ENCODE peak calls at places on chromosomes 12 and 14, in seven cellular contexts. One of them, this sample, is unnamed. For H3K4me1, the result is how much of the 10 kb centered on the place peaks cover.

GRCh38 chr12:121514184-121514742 is 66.6 kb downstream of the KDM2B start:
- DNase-seq in right atrium auricular region: no peak
- DNase-seq in cardiac muscle cell: no peak
- DNase-seq in esophagus squamous epithelium: no peak
- DNase-seq in heart left ventricle: no peak
- DNase-seq in uterus: no peak
- DNase-seq in thyroid gland: no peak
- DNase-seq in this sample: no peak

GRCh38 chr12:51341259-51342007 is 5.0 kb downstream of the CELA1 start:
- DNase-seq in uterus: peak
- DNase-seq in thyroid gland: peak
- DNase-seq in right atrium auricular region: peak
- DNase-seq in esophagus squamous epithelium: no peak
- DNase-seq in heart left ventricle: peak
- DNase-seq in cardiac muscle cell: peak
- DNase-seq in this sample: peak

GRCh38 chr14:61891810-61892209 is 129.6 kb downstream of the SNAPC1 start:
- DNase-seq in uterus: no peak
- DNase-seq in right atrium auricular region: no peak
- DNase-seq in heart left ventricle: no peak
- DNase-seq in thyroid gland: no peak
- DNase-seq in esophagus squamous epithelium: no peak
- DNase-seq in cardiac muscle cell: no peak
- DNase-seq in this sample: no peak

GRCh38 chr14:63504628-63505027 is 38.5 kb downstream of the PPP2R5E start:
- DNase-seq in right atrium auricular region: no peak
- DNase-seq in heart left ventricle: no peak
- DNase-seq in thyroid gland: no peak
- DNase-seq in esophagus squamous epithelium: no peak
- DNase-seq in cardiac muscle cell: no peak
- DNase-seq in uterus: no peak
- DNase-seq in this sample: no peak

GRCh38 chr12:124869011-124869665 is 5.5 kb upstream of the SCARB1 start:
- DNase-seq in heart left ventricle: no peak
- DNase-seq in right atrium auricular region: no peak
- DNase-seq in esophagus squamous epithelium: no peak
- DNase-seq in uterus: no peak
- DNase-seq in thyroid gland: no peak
- DNase-seq in cardiac muscle cell: no peak
- DNase-seq in this sample: no peak

GRCh38 chr12:106580671-106581508 is 1.9 kb upstream of the RFX4 start:
- DNase-seq in thyroid gland: no peak
- DNase-seq in cardiac muscle cell: no peak
- DNase-seq in heart left ventricle: no peak
- DNase-seq in right atrium auricular region: no peak
- DNase-seq in esophagus squamous epithelium: no peak
- DNase-seq in uterus: no peak
- DNase-seq in this sample: no peak

GRCh38 chr14:100474176-100474575 is 113.0 kb downstream of the BEGAIN start:
- DNase-seq in uterus: no peak
- DNase-seq in esophagus squamous epithelium: no peak
- DNase-seq in thyroid gland: no peak
- DNase-seq in right atrium auricular region: no peak
- DNase-seq in heart left ventricle: no peak
- DNase-seq in cardiac muscle cell: no peak
- DNase-seq in this sample: no peak

GRCh38 chr12:53061404-53062010 is 11.6 kb downstream of the TNS2 start:
- DNase-seq in heart left ventricle: no peak
- DNase-seq in thyroid gland: peak
- DNase-seq in esophagus squamous epithelium: no peak
- DNase-seq in right atrium auricular region: no peak
- DNase-seq in uterus: peak
- DNase-seq in cardiac muscle cell: no peak
- DNase-seq in this sample: peak

GRCh38 chr14:96821501-96821900 is 24.3 kb downstream of the VRK1 start:
- DNase-seq in esophagus squamous epithelium: no peak
- DNase-seq in right atrium auricular region: no peak
- DNase-seq in uterus: no peak
- DNase-seq in thyroid gland: no peak
- DNase-seq in heart left ventricle: no peak
- DNase-seq in cardiac muscle cell: no peak
- DNase-seq in this sample: no peak

GRCh38 chr12:64255249-64255648 is 33.2 kb upstream of the KICS2 start:
- DNase-seq in right atrium auricular region: no peak
- DNase-seq in cardiac muscle cell: no peak
- DNase-seq in heart left ventricle: no peak
- DNase-seq in esophagus squamous epithelium: no peak
- DNase-seq in uterus: no peak
- DNase-seq in thyroid gland: no peak
- DNase-seq in this sample: no peak

GRCh38 chr12:131105736-131106356 is 152.1 kb downstream of the ADGRD1 start:
- DNase-seq in cardiac muscle cell: no peak
- DNase-seq in thyroid gland: no peak
- DNase-seq in esophagus squamous epithelium: no peak
- DNase-seq in right atrium auricular region: no peak
- DNase-seq in heart left ventricle: no peak
- DNase-seq in uterus: no peak
- DNase-seq in this sample: no peak

GRCh38 chr14:51367600-51367931 is 127.5 kb downstream of the TMX1 start:
- DNase-seq in heart left ventricle: no peak
- DNase-seq in thyroid gland: no peak
- DNase-seq in right atrium auricular region: no peak
- DNase-seq in cardiac muscle cell: no peak
- DNase-seq in uterus: no peak
- DNase-seq in esophagus squamous epithelium: no peak
- DNase-seq in this sample: no peak

GRCh38 chr12:131075194-131075593 is 121.5 kb downstream of the ADGRD1 start:
- DNase-seq in uterus: no peak
- DNase-seq in heart left ventricle: no peak
- DNase-seq in thyroid gland: no peak
- DNase-seq in right atrium auricular region: no peak
- DNase-seq in esophagus squamous epithelium: no peak
- DNase-seq in cardiac muscle cell: no peak
- DNase-seq in this sample: no peak

GRCh38 chr12:30687265-30687986 is 8.2 kb downstream of the IPO8 start:
- DNase-seq in right atrium auricular region: no peak
- DNase-seq in cardiac muscle cell: no peak
- DNase-seq in thyroid gland: no peak
- DNase-seq in heart left ventricle: no peak
- DNase-seq in uterus: no peak
- DNase-seq in esophagus squamous epithelium: no peak
- DNase-seq in this sample: no peak

GRCh38 chr12:48542300-48542928 is 17.0 kb downstream of the OR8S1 start:
- DNase-seq in heart left ventricle: no peak
- DNase-seq in esophagus squamous epithelium: no peak
- DNase-seq in cardiac muscle cell: peak
- DNase-seq in thyroid gland: peak
- DNase-seq in right atrium auricular region: no peak
- DNase-seq in uterus: no peak
- DNase-seq in this sample: peak

GRCh38 chr14:91153360-91153759 is 39.5 kb downstream of the DGLUCY start:
- DNase-seq in thyroid gland: no peak
- DNase-seq in cardiac muscle cell: no peak
- DNase-seq in uterus: no peak
- DNase-seq in esophagus squamous epithelium: no peak
- DNase-seq in heart left ventricle: no peak
- DNase-seq in right atrium auricular region: no peak
- DNase-seq in this sample: no peak

DNA sequence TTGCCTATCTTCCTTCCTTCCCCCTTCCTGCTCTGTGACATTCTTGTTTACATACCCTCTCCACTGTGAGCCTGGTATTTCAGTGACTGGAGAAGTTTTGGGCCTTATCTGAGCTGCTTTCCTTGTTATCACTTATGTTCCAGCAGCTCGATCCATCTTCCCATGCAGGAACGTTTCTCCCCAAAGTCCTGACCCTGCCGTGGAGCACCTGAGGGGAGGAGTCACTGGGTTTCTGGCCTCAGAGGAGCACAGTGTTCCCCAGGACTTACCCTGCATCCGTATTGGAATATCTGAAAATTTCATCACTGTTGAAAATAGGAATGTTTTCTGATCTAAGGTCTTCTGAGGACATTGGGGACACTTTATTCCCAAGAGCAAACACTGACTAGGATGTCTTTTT is 141.8 kb downstream of the CACNA1C start:
- DNase-seq in right atrium auricular region: no peak
- DNase-seq in uterus: no peak
- DNase-seq in esophagus squamous epithelium: no peak
- DNase-seq in cardiac muscle cell: no peak
- DNase-seq in thyroid gland: no peak
- DNase-seq in heart left ventricle: no peak
- DNase-seq in this sample: no peak
- H3K4me1 ChIP-seq in right atrium auricular region: under half
- H3K4me1 ChIP-seq in uterus: under half
- H3K4me1 ChIP-seq in esophagus squamous epithelium: under half
- H3K4me1 ChIP-seq in cardiac muscle cell: under half
- H3K4me1 ChIP-seq in thyroid gland: under half
- H3K4me1 ChIP-seq in heart left ventricle: under half
- H3K4me1 ChIP-seq in this sample: under half

DNA sequence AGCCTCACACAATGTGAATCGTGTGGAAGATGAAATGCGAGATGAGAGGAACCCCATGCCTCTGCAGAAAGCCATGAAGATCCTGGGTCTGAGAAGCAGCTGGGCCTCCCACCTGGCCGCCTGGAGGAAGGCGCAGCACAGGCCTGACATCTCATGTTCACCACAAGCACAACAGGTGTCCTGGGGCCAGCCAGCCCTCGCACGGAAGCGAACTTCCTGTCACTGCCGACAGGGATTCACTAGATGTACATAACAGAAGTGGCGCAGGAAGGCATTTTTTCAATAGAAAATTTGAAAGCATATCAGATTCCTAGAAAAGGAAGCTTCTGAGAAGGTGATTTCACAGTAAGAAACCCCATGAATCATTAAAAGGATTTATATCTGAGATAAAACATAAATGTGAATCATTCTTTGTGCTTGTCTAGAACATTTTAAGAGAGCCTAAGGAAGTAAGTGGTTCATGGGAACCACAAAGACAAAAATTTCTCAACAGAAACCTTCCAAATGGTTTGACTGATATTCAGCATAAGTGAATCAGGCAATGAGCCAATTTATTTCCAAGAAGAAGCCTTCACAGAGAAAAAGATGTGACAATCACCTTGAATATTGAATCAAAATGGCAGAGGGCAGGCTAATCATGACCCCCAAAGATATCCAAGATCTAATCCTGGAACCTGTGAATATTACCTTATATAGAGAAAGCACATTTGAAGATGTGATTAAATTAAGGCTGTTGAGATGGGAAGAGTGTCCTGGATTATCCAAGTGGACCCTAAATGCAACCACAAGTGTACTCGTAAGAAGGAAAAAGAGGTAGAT is 311.9 kb downstream of the DUSP6 start:
- DNase-seq in heart left ventricle: no peak
- DNase-seq in thyroid gland: no peak
- DNase-seq in uterus: no peak
- DNase-seq in esophagus squamous epithelium: no peak
- DNase-seq in cardiac muscle cell: no peak
- DNase-seq in right atrium auricular region: no peak
- DNase-seq in this sample: no peak
- H3K27ac ChIP-seq in heart left ventricle: no peak
- H3K27ac ChIP-seq in thyroid gland: no peak
- H3K27ac ChIP-seq in uterus: no peak
- H3K27ac ChIP-seq in esophagus squamous epithelium: no peak
- H3K27ac ChIP-seq in cardiac muscle cell: no peak
- H3K27ac ChIP-seq in right atrium auricular region: no peak
- H3K27ac ChIP-seq in this sample: no peak

GRCh38 chr12:46461459-46461858 is 88.9 kb upstream of the SLC38A2 start:
- DNase-seq in thyroid gland: no peak
- DNase-seq in uterus: no peak
- DNase-seq in esophagus squamous epithelium: no peak
- DNase-seq in cardiac muscle cell: no peak
- DNase-seq in right atrium auricular region: no peak
- DNase-seq in heart left ventricle: no peak
- DNase-seq in this sample: no peak

GRCh38 chr12:46460682-46461215 is 88.2 kb upstream of the SLC38A2 start:
- DNase-seq in uterus: no peak
- DNase-seq in heart left ventricle: no peak
- DNase-seq in esophagus squamous epithelium: no peak
- DNase-seq in right atrium auricular region: no peak
- DNase-seq in cardiac muscle cell: no peak
- DNase-seq in thyroid gland: no peak
- DNase-seq in this sample: no peak

GRCh38 chr12:46458500-46459106 is 86.0 kb upstream of the SLC38A2 start:
- DNase-seq in uterus: no peak
- DNase-seq in heart left ventricle: no peak
- DNase-seq in esophagus squamous epithelium: no peak
- DNase-seq in thyroid gland: no peak
- DNase-seq in cardiac muscle cell: no peak
- DNase-seq in right atrium auricular region: no peak
- DNase-seq in this sample: no peak

GRCh38 chr12:46459111-46459510 is 86.5 kb upstream of the SLC38A2 start:
- DNase-seq in heart left ventricle: no peak
- DNase-seq in thyroid gland: no peak
- DNase-seq in esophagus squamous epithelium: no peak
- DNase-seq in uterus: no peak
- DNase-seq in right atrium auricular region: no peak
- DNase-seq in cardiac muscle cell: no peak
- DNase-seq in this sample: no peak

DNA sequence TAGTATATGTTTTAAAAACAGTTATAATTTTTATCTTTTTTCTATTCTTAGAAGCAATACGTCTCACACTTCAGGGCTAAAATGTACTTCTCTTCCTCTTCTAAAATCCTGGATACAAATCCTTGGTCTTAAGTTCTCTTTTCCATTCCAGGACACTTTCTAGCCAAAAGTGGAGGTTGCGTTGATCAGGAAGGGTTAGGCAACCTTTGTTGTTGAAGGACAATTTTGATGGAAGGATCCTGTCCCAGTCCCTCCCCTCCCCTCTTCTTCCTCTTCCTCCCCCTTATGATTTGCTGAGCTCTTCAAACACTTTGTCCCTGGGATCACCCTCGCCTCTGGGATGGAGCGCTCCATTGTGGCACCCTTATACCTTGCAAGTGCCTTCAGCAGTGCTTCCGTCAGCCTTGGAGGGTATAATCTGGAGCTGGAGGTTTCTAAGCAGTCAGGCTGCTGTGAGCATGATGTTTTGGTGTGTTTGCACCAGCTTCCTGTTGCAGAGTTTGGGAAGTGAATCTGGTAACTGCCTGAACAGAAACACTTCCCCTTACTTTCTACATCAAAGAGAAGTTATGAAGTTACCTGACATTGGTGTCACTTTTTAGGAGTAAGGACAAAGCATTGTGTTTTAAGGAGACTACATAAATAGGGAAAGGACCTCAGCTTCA is 87.4 kb upstream of the SLC38A2 start:
- DNase-seq in thyroid gland: no peak
- DNase-seq in uterus: no peak
- DNase-seq in heart left ventricle: peak
- DNase-seq in cardiac muscle cell: no peak
- DNase-seq in esophagus squamous epithelium: no peak
- DNase-seq in right atrium auricular region: no peak
- DNase-seq in this sample: no peak
- H3K4me1 ChIP-seq in thyroid gland: under half
- H3K4me1 ChIP-seq in uterus: under half
- H3K4me1 ChIP-seq in heart left ventricle: under half
- H3K4me1 ChIP-seq in cardiac muscle cell: under half
- H3K4me1 ChIP-seq in esophagus squamous epithelium: under half
- H3K4me1 ChIP-seq in right atrium auricular region: under half
- H3K4me1 ChIP-seq in this sample: under half

GRCh38 chr12:93127107-93127560 is 198.0 kb upstream of the EEA1 start:
- DNase-seq in right atrium auricular region: no peak
- DNase-seq in cardiac muscle cell: no peak
- DNase-seq in heart left ventricle: no peak
- DNase-seq in esophagus squamous epithelium: no peak
- DNase-seq in thyroid gland: no peak
- DNase-seq in uterus: no peak
- DNase-seq in this sample: no peak
- H3K27ac ChIP-seq in right atrium auricular region: peak
- H3K27ac ChIP-seq in cardiac muscle cell: peak
- H3K27ac ChIP-seq in heart left ventricle: peak
- H3K27ac ChIP-seq in esophagus squamous epithelium: peak
- H3K27ac ChIP-seq in thyroid gland: peak
- H3K27ac ChIP-seq in uterus: no peak
- H3K27ac ChIP-seq in this sample: peak

GRCh38 chr14:92751819-92752218 is 3.4 kb upstream of the LGMN start:
- DNase-seq in thyroid gland: no peak
- DNase-seq in uterus: no peak
- DNase-seq in right atrium auricular region: no peak
- DNase-seq in cardiac muscle cell: peak
- DNase-seq in heart left ventricle: no peak
- DNase-seq in esophagus squamous epithelium: no peak
- DNase-seq in this sample: no peak
- H3K4me1 ChIP-seq in thyroid gland: under half
- H3K4me1 ChIP-seq in uterus: under half
- H3K4me1 ChIP-seq in right atrium auricular region: under half
- H3K4me1 ChIP-seq in cardiac muscle cell: under half
- H3K4me1 ChIP-seq in heart left ventricle: under half
- H3K4me1 ChIP-seq in esophagus squamous epithelium: under half
- H3K4me1 ChIP-seq in this sample: under half

This sample was measured in lung.